ENCODE peak calls at places on chromosomes 1 and 21, in ten cellular contexts. One of them, this sample, is unnamed.

GRCh38 chr21:33976082-33976979 is 60.7 kb upstream of the ATP5PO start:
- DNase-seq in body of pancreas: no peak
- DNase-seq in naive B cell: no peak
- DNase-seq in hippocampal formation: no peak
- DNase-seq in NCI-H69: peak
- DNase-seq in BE2C: no peak
- DNase-seq in GM12891: no peak
- DNase-seq in T-helper 2 cell: peak
- DNase-seq in activated naive CD4-positive, alpha-beta T cell treated with Interleukin-2 at 50 U/mL for 16 hours: peak
- DNase-seq in GF-D8: peak
- DNase-seq in this sample: no peak

GRCh38 chr21:44300262-44300959 is 558 bp downstream of the PFKL start:
- DNase-seq in GM12891: peak
- DNase-seq in NCI-H69: peak
- DNase-seq in naive B cell: peak
- DNase-seq in hippocampal formation: peak
- DNase-seq in T-helper 2 cell: peak
- DNase-seq in GF-D8: peak
- DNase-seq in BE2C: peak
- DNase-seq in body of pancreas: peak
- DNase-seq in activated naive CD4-positive, alpha-beta T cell treated with Interleukin-2 at 50 U/mL for 16 hours: peak
- DNase-seq in this sample: peak

GRCh38 chr1:209611771-209612570 is 28.5 kb downstream of the CAMK1G start:
- DNase-seq in hippocampal formation: no peak
- DNase-seq in NCI-H69: no peak
- DNase-seq in naive B cell: no peak
- DNase-seq in body of pancreas: no peak
- DNase-seq in GM12891: no peak
- DNase-seq in activated naive CD4-positive, alpha-beta T cell treated with Interleukin-2 at 50 U/mL for 16 hours: no peak
- DNase-seq in BE2C: no peak
- DNase-seq in GF-D8: no peak
- DNase-seq in T-helper 2 cell: no peak
- DNase-seq in this sample: no peak

GRCh38 chr1:7940745-7941436 is at the start of gene TNFRSF9:
- DNase-seq in GM12891: peak
- DNase-seq in BE2C: peak
- DNase-seq in T-helper 2 cell: peak
- DNase-seq in hippocampal formation: no peak
- DNase-seq in GF-D8: no peak
- DNase-seq in activated naive CD4-positive, alpha-beta T cell treated with Interleukin-2 at 50 U/mL for 16 hours: peak
- DNase-seq in NCI-H69: peak
- DNase-seq in naive B cell: no peak
- DNase-seq in body of pancreas: no peak
- DNase-seq in this sample: no peak

GRCh38 chr1:1666526-1666925 is 7.7 kb upstream of the CDK11B start:
- DNase-seq in hippocampal formation: no peak
- DNase-seq in BE2C: no peak
- DNase-seq in NCI-H69: no peak
- DNase-seq in naive B cell: no peak
- DNase-seq in activated naive CD4-positive, alpha-beta T cell treated with Interleukin-2 at 50 U/mL for 16 hours: no peak
- DNase-seq in body of pancreas: no peak
- DNase-seq in GF-D8: no peak
- DNase-seq in GM12891: no peak
- DNase-seq in T-helper 2 cell: no peak
- DNase-seq in this sample: no peak

GRCh38 chr21:34811368-34811767 is 142.6 kb downstream of the CLIC6 start:
- DNase-seq in GF-D8: no peak
- DNase-seq in hippocampal formation: no peak
- DNase-seq in T-helper 2 cell: no peak
- DNase-seq in GM12891: no peak
- DNase-seq in NCI-H69: no peak
- DNase-seq in activated naive CD4-positive, alpha-beta T cell treated with Interleukin-2 at 50 U/mL for 16 hours: no peak
- DNase-seq in body of pancreas: no peak
- DNase-seq in naive B cell: no peak
- DNase-seq in BE2C: no peak
- DNase-seq in this sample: no peak

GRCh38 chr21:44687671-44688070 is 5.7 kb upstream of the KRTAP12-1 start:
- DNase-seq in body of pancreas: no peak
- DNase-seq in activated naive CD4-positive, alpha-beta T cell treated with Interleukin-2 at 50 U/mL for 16 hours: no peak
- DNase-seq in BE2C: no peak
- DNase-seq in T-helper 2 cell: no peak
- DNase-seq in NCI-H69: peak
- DNase-seq in GM12891: no peak
- DNase-seq in hippocampal formation: no peak
- DNase-seq in naive B cell: no peak
- DNase-seq in GF-D8: no peak
- DNase-seq in this sample: no peak

GRCh38 chr1:226596531-226597165 is 48.1 kb downstream of the STUM start:
- DNase-seq in body of pancreas: no peak
- DNase-seq in NCI-H69: no peak
- DNase-seq in GM12891: no peak
- DNase-seq in naive B cell: no peak
- DNase-seq in activated naive CD4-positive, alpha-beta T cell treated with Interleukin-2 at 50 U/mL for 16 hours: no peak
- DNase-seq in GF-D8: no peak
- DNase-seq in BE2C: no peak
- DNase-seq in hippocampal formation: no peak
- DNase-seq in T-helper 2 cell: no peak
- DNase-seq in this sample: no peak

GRCh38 chr1:227786673-227787512 is 28.6 kb upstream of the PRSS38 start:
- DNase-seq in activated naive CD4-positive, alpha-beta T cell treated with Interleukin-2 at 50 U/mL for 16 hours: no peak
- DNase-seq in GM12891: peak
- DNase-seq in BE2C: no peak
- DNase-seq in NCI-H69: no peak
- DNase-seq in GF-D8: no peak
- DNase-seq in naive B cell: peak
- DNase-seq in hippocampal formation: no peak
- DNase-seq in body of pancreas: peak
- DNase-seq in T-helper 2 cell: no peak
- DNase-seq in this sample: no peak

GRCh38 chr1:229980009-229980408 is 87.0 kb upstream of the GALNT2 start:
- DNase-seq in hippocampal formation: no peak
- DNase-seq in activated naive CD4-positive, alpha-beta T cell treated with Interleukin-2 at 50 U/mL for 16 hours: no peak
- DNase-seq in naive B cell: no peak
- DNase-seq in GF-D8: no peak
- DNase-seq in BE2C: no peak
- DNase-seq in GM12891: no peak
- DNase-seq in NCI-H69: no peak
- DNase-seq in body of pancreas: no peak
- DNase-seq in T-helper 2 cell: no peak
- DNase-seq in this sample: no peak

GRCh38 chr1:203985044-203985443 is 87.9 kb upstream of the SOX13 start:
- DNase-seq in T-helper 2 cell: no peak
- DNase-seq in body of pancreas: no peak
- DNase-seq in activated naive CD4-positive, alpha-beta T cell treated with Interleukin-2 at 50 U/mL for 16 hours: no peak
- DNase-seq in NCI-H69: no peak
- DNase-seq in GM12891: no peak
- DNase-seq in hippocampal formation: no peak
- DNase-seq in naive B cell: no peak
- DNase-seq in GF-D8: no peak
- DNase-seq in BE2C: no peak
- DNase-seq in this sample: no peak

GRCh38 chr21:36980280-36981048 is 14.0 kb upstream of the HLCS start:
- DNase-seq in BE2C: peak
- DNase-seq in T-helper 2 cell: no peak
- DNase-seq in naive B cell: no peak
- DNase-seq in GM12891: no peak
- DNase-seq in activated naive CD4-positive, alpha-beta T cell treated with Interleukin-2 at 50 U/mL for 16 hours: no peak
- DNase-seq in NCI-H69: peak
- DNase-seq in body of pancreas: peak
- DNase-seq in GF-D8: no peak
- DNase-seq in hippocampal formation: no peak
- DNase-seq in this sample: peak

GRCh38 chr1:108314815-108315214 is 70.9 kb upstream of the NBPF4 start:
- DNase-seq in T-helper 2 cell: no peak
- DNase-seq in BE2C: no peak
- DNase-seq in GM12891: no peak
- DNase-seq in NCI-H69: no peak
- DNase-seq in body of pancreas: no peak
- DNase-seq in naive B cell: no peak
- DNase-seq in hippocampal formation: no peak
- DNase-seq in GF-D8: no peak
- DNase-seq in activated naive CD4-positive, alpha-beta T cell treated with Interleukin-2 at 50 U/mL for 16 hours: no peak
- DNase-seq in this sample: no peak